ENCODE peak calls at places on chromosomes 2 and 18, in five cellular contexts. J, C, W, H and B are unnamed samples.

GRCh38 chr2:64143154-64144056 is 815 bp downstream of the PELI1 start:
- DNase-seq in H (peak), W (peak), J (peak), C (peak), B (peak)

GRCh38 chr2:37489536-37489935 is 145.1 kb downstream of the QPCT start:
- DNase-seq in H (no peak), J (no peak), C (no peak), W (no peak), B (no peak)

GRCh38 chr2:196271786-196272185 is 100.4 kb upstream of the STK17B start:
- DNase-seq in C (no peak), H (no peak), J (no peak), W (no peak), B (no peak)

GRCh38 chr2:183291436-183291835 is 167.2 kb downstream of the NUP35 start:
- DNase-seq in H (no peak), W (no peak), C (no peak), J (no peak), B (no peak)

GRCh38 chr18:37403100-37403781 is 162.4 kb downstream of the CELF4 start:
- DNase-seq in J (no peak), C (peak), W (no peak), H (peak), B (no peak)

GRCh38 chr2:223560704-223561435 is 41.3 kb downstream of the SCG2 start:
- DNase-seq in C (peak), W (no peak), J (no peak), H (no peak), B (no peak)

GRCh38 chr18:3448845-3449701 is 899 bp upstream of the TGIF1 start:
- DNase-seq in H (peak), W (peak), J (peak), C (peak), B (peak)

GRCh38 chr18:74609535-74609934 is 11.9 kb downstream of the ZNF407 start:
- DNase-seq in W (no peak), H (no peak), J (no peak), C (peak), B (no peak)

GRCh38 chr2:174729797-174730529 is 34.3 kb downstream of the CHRNA1 start:
- DNase-seq in C (peak), W (no peak), H (peak), J (peak), B (peak)

DNA sequence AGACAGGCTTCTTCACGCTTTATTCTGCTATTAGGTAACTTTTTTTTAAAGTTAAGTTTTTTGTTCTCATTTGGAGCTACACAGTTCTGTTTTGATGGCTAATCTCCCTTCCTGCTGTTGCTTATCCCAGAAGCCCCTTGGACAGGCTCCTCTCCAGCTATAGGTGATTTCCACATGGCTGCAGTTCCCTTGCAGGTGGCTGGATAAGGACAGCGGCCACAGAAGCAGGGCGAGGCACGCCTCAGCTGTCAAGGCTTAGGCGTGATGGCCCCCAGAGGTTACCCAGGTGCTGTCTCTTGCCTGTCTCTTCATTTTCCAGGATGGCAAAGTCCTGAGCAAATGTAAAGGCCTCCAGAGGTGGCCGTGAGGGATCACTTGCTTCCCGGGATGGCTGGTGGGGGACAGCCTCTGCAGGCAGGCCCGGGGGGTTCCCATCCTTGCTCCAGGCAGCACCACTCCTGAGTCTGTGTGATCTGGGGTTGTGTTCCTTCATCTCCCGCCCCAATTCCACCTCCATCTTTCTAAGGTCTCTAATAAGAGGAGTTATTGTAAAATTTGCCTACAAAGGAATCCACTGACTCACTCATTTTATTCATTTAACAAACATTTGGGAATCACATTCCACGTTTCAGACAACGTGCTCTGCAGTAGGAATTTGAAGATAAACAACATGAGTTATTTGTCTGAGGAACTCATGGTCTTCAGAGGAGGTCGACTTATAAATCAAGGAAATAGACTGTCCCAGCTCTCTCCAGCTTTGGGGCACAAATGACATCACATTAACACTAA is 53.4 kb downstream of the NAPG start:
- DNase-seq in C (peak), H (no peak), W (no peak), J (no peak), B (no peak)
- H2BK12ac ChIP-seq in C (no peak), H (no peak), W (no peak), J (no peak), B (no peak)

DNA sequence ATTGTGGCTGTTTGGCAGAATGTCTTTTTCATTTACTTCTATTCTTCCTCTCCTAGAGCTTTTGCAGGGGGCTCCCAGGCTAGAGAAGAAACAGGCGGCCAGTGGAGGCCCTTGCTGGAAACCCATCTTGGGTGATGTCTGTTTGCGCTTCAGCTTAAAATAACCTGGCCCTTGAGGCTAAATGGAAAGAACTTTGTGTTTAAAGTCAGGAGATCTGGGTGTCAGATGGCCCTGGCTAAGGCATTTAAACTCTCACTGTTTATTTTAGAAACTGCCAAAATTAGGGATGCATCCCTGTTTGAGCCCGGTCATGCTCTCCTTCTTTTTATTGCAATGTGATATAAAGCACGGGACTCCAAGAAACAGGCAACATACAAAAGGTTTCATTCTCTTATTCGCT is 118.4 kb upstream of the RMP24 start:
- DNase-seq in W (no peak), J (no peak), H (no peak), C (no peak), B (no peak)
- H3K4ac ChIP-seq in W (no peak), J (no peak), H (no peak), C (no peak), B (no peak)

GRCh38 chr2:230711224-230711623 is 1.4 kb upstream of the CAB39 start:
- DNase-seq in J (no peak), W (no peak), C (no peak), H (peak), B (no peak)

GRCh38 chr2:230714122-230714453 is 1.4 kb downstream of the CAB39 start:
- DNase-seq in J (no peak), H (peak), W (peak), C (peak), B (no peak)

GRCh38 chr2:230715201-230715600 is 2.6 kb downstream of the CAB39 start:
- DNase-seq in W (no peak), J (no peak), C (no peak), H (no peak), B (no peak)

GRCh38 chr2:230713331-230714121 is 884 bp downstream of the CAB39 start:
- DNase-seq in C (no peak), H (peak), W (peak), J (peak), B (peak)

GRCh38 chr2:230712443-230713330 is at the start of gene CAB39:
- DNase-seq in W (peak), H (peak), J (peak), C (peak), B (peak)
- H4K8ac ChIP-seq in W (no peak), H (peak), J (peak), C (peak), B (no peak)

DNA sequence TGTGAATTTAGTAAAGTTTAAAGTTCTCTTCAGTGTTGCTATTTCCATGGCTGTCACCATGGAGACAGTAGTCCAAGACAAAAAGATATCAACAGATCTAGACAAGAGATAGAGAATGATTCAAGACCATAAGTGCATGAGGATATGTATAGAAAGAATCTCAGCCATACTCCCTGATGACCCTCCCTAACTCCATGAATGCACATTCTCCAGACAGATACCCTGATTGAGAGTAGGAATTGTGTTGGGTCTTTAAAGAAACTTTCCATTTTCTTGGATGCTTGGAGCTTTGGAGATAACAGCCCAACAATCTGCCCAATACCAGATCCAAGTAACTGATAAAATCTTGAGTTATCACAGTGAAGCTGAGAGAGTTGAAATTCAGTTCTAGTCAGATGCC is 1601.2 kb upstream of the CELF4 start:
- DNase-seq in W (no peak), C (peak), H (peak), J (no peak), B (no peak)
- H2BK12ac ChIP-seq in W (no peak), C (no peak), H (no peak), J (no peak), B (no peak)

GRCh38 chr2:8661736-8662135 is 20.1 kb upstream of the ID2 start:
- DNase-seq in H (no peak), C (peak), J (no peak), W (no peak), B (no peak)
- H3K4ac ChIP-seq in H (no peak), C (no peak), J (no peak), W (no peak), B (no peak)

DNA sequence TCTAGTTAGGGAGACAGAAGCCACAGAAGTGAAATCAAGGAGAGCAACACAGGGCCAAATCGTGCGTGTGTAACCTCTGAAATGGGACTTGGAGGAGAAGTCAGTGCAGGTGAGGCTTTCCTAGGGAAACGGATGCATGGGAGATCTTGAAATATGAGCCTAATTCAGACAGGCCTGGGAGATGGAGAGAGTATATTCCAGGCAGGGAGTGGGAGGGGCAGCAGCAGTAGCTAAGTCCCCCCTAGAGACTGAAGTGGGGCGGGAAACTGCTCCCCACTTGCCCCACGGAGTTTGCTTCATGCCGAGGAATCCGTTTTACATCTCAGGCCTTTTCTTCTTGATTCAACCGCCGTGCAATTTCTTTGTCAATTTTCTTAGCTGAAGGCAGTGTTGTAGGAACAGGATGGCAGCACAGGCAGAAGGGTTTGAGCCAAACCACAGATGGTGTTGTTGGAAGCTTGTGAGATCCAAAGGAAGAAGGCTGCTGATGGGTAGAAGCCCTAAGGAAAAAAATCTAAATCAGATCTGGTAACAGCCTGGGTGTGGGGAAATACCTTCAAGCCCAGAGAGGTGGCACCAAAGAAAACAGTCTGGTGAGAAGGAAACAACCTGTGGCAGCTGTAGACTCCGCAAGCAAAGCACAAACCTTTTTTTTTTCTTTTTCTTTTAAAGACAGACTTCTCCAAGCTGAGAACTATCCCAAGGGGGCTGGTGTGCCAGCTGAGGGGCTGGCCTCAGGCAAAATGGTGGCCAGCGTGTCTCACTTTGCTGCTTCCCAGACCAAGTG is 40.2 kb downstream of the EPAS1 start:
- DNase-seq in J (no peak), C (no peak), H (no peak), W (no peak), B (no peak)
- H4K8ac ChIP-seq in J (no peak), C (no peak), H (no peak), W (no peak), B (no peak)